ENCODE peak calls at places on chromosomes 5 and 9, in five cellular contexts. K is SJSA1, A is aorta, B is choroid plexus epithelial cell, U is sigmoid colon. C is an unnamed sample.

GRCh38 chr5:119411291-119411934 is 40.9 kb upstream of the HSD17B4 start:
- DNase-seq in K (no peak), A (no peak), B (peak), U (no peak), C (no peak)

GRCh38 chr9:79263666-79264460 is 307.9 kb upstream of the TLE4 start:
- DNase-seq in U (no peak), B (peak), A (no peak), K (no peak), C (no peak)

GRCh38 chr5:134570886-134571285 is 45.4 kb downstream of the JADE2 start:
- DNase-seq in B (no peak), A (no peak), U (no peak), K (no peak), C (no peak)

GRCh38 chr9:81717061-81717746 is 27.9 kb upstream of the TLE1 start:
- DNase-seq in K (no peak), U (no peak), A (no peak), B (no peak), C (no peak)

GRCh38 chr5:144309265-144309664 is 138.6 kb downstream of the KCTD16 start:
- DNase-seq in A (no peak), U (no peak), B (peak), K (no peak), C (no peak)

GRCh38 chr5:96146675-96147074 is 185.0 kb upstream of the ELL2 start:
- DNase-seq in B (peak), U (no peak), A (no peak), K (no peak), C (peak)

GRCh38 chr9:106953166-106953565 is 90.2 kb downstream of the ZNF462 start:
- DNase-seq in A (no peak), U (no peak), B (peak), K (no peak), C (no peak)

GRCh38 chr5:1507961-1508678 is 15.6 kb downstream of the LPCAT1 start:
- DNase-seq in U (peak), B (no peak), A (peak), K (peak), C (no peak)

GRCh38 chr5:36150676-36151433 is 832 bp downstream of the LMBRD2 start:
- DNase-seq in A (no peak), K (no peak), U (no peak), B (peak), C (peak)

GRCh38 chr5:170541146-170541769 is 37.4 kb downstream of the KCNIP1 start:
- DNase-seq in A (no peak), U (peak), B (no peak), K (no peak), C (no peak)

GRCh38 chr5:143066556-143067281 is 296.5 kb downstream of the ARHGAP26 start:
- DNase-seq in K (no peak), B (no peak), A (no peak), U (peak), C (peak)
- H3K4me3 ChIP-seq in K (no peak), B (no peak), A (no peak), U (no peak), C (no peak)

GRCh38 chr9:137542486-137542885 is 7.7 kb downstream of the PNPLA7 start:
- DNase-seq in B (no peak), U (no peak), A (no peak), K (no peak), C (no peak)
- H3K4me3 ChIP-seq in B (no peak), U (no peak), A (no peak), K (no peak), C (no peak)

GRCh38 chr5:124461857-124462423 is 284.5 kb downstream of the ZNF608 start:
- DNase-seq in B (no peak), U (no peak), A (no peak), K (no peak), C (no peak)
- H3K4me3 ChIP-seq in B (no peak), U (no peak), A (no peak), K (no peak), C (no peak)

GRCh38 chr9:125410522-125410894 is 148.9 kb downstream of the GAPVD1 start:
- DNase-seq in U (no peak), A (no peak), B (no peak), K (no peak), C (no peak)
- H3K4me3 ChIP-seq in U (no peak), A (no peak), B (no peak), K (no peak), C (no peak)

GRCh38 chr9:131734781-131735180 is 5.1 kb downstream of the RAPGEF1 start:
- DNase-seq in U (no peak), A (no peak), K (no peak), B (no peak), C (no peak)
- H3K4me3 ChIP-seq in U (no peak), A (no peak), K (no peak), B (no peak), C (peak)

GRCh38 chr5:73201547-73202513 is 28.8 kb downstream of the TMEM174 start:
- DNase-seq in K (peak), U (peak), A (peak), B (peak), C (peak)
- H3K4me3 ChIP-seq in K (no peak), U (no peak), A (no peak), B (peak), C (no peak)

GRCh38 chr5:160198886-160199409 is 30.4 kb upstream of the FABP6 start:
- DNase-seq in B (no peak), K (no peak), A (no peak), U (no peak), C (no peak)
- H3K4me3 ChIP-seq in B (peak), K (peak), A (no peak), U (peak), C (no peak)

GRCh38 chr9:468766-469496 is 254.3 kb downstream of the DOCK8 start:
- DNase-seq in B (peak), A (no peak), U (no peak), K (no peak), C (no peak)
- H3K4me3 ChIP-seq in B (peak), A (peak), U (peak), K (no peak), C (no peak)

GRCh38 chr9:95561913-95562312 is 45.1 kb upstream of the PTCH1 start:
- DNase-seq in A (no peak), U (no peak), K (no peak), B (no peak), C (no peak)
- H3K4me3 ChIP-seq in A (no peak), U (no peak), K (no peak), B (no peak), C (no peak)

GRCh38 chr9:76561887-76562286 is 102.9 kb downstream of the GCNT1 start:
- DNase-seq in K (no peak), A (no peak), U (no peak), B (no peak), C (no peak)
- H3K4me3 ChIP-seq in K (no peak), A (no peak), U (no peak), B (no peak), C (no peak)

C was measured in Jurkat, Clone E6-1.